ENCODE peak calls at places on chromosome 18, in four cellular contexts. One of them, this sample, is unnamed.

GRCh38 chr18:79583426-79583825 is 96.2 kb upstream of the CTDP1 start:
- DNase-seq in HCT116: no peak
- DNase-seq in K562: no peak
- DNase-seq in HepG2: no peak
- DNase-seq in this sample: no peak

GRCh38 chr18:13517369-13517768 is 209.0 kb downstream of the FAM210A start:
- DNase-seq in HCT116: no peak
- DNase-seq in K562: no peak
- DNase-seq in HepG2: no peak
- DNase-seq in this sample: no peak

GRCh38 chr18:13545955-13546354 is 180.4 kb downstream of the FAM210A start:
- DNase-seq in HCT116: no peak
- DNase-seq in K562: no peak
- DNase-seq in HepG2: no peak
- DNase-seq in this sample: no peak

GRCh38 chr18:50805732-50806131 is 14.1 kb downstream of the MRO start:
- DNase-seq in HCT116: no peak
- DNase-seq in K562: no peak
- DNase-seq in HepG2: no peak
- DNase-seq in this sample: no peak

GRCh38 chr18:31648966-31649429 is 35.4 kb downstream of the B4GALT6 start:
- DNase-seq in HCT116: peak; percentile 78
- DNase-seq in K562: no peak
- DNase-seq in HepG2: peak; percentile 13
- DNase-seq in this sample: peak; percentile 27

GRCh38 chr18:47215554-47216138 is 35.8 kb downstream of the SKOR2 start:
- DNase-seq in HCT116: peak; percentile 55
- DNase-seq in K562: peak; percentile 17
- DNase-seq in HepG2: peak; percentile 44
- DNase-seq in this sample: no peak

GRCh38 chr18:74303306-74303705 is 11.5 kb upstream of the CYB5A start:
- DNase-seq in HCT116: no peak
- DNase-seq in K562: no peak
- DNase-seq in HepG2: no peak
- DNase-seq in this sample: no peak

GRCh38 chr18:903703-904102 is 968 bp upstream of the ADCYAP1 start:
- DNase-seq in HCT116: no peak
- DNase-seq in K562: peak; percentile 75
- DNase-seq in HepG2: no peak
- DNase-seq in this sample: no peak

GRCh38 chr18:6576706-6577375 is 152.7 kb upstream of the ARHGAP28 start:
- DNase-seq in HCT116: no peak
- DNase-seq in K562: no peak
- DNase-seq in HepG2: no peak
- DNase-seq in this sample: no peak

GRCh38 chr18:35389095-35389618 is 12.0 kb upstream of the ZNF396 start:
- DNase-seq in HCT116: no peak
- DNase-seq in K562: no peak
- DNase-seq in HepG2: no peak
- DNase-seq in this sample: no peak

GRCh38 chr18:48975817-48976649 is 25.3 kb upstream of the SMAD7 start:
- DNase-seq in HCT116: no peak
- DNase-seq in K562: peak; percentile 93
- DNase-seq in HepG2: no peak
- DNase-seq in this sample: no peak

GRCh38 chr18:27366151-27366550 is 181.0 kb upstream of the CHST9 start:
- DNase-seq in HCT116: no peak
- DNase-seq in K562: no peak
- DNase-seq in HepG2: no peak
- DNase-seq in this sample: no peak

GRCh38 chr18:65821890-65822289 is 71.1 kb downstream of the CDH7 start:
- DNase-seq in HCT116: no peak
- DNase-seq in K562: no peak
- DNase-seq in HepG2: no peak
- DNase-seq in this sample: no peak

DNA sequence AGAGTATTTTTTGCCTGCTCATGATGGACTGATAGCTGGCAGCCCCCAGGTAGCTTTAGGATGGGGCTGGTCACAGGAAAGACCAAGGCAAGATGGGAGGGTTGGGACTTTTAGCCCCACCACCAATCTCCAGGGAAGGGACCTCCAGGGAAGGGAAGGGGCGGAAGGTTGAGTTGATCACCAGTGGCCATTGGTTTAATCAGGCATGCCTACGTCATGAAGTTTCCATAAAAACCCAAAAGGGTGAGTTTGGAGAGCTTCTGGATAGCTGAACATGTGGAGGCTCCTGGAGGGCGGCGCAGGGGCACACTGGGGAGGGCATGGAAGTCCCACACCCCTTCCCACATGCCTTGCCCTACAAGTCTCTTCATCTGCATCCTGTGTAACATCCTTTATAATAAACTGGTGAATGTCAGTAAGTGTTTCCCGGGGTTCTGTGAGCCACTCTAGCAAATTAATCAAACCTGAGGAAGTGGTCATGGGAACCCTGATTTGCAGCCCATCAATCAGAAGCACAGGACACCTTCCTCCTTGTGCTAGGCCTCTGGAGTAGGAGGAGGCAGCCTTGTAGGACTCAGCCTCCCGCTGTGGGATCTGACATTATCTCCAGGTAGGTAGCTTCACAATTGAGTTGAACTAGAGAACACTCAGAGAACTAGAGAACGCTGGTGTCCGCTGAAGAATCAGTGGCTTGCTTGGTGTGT is 30.3 kb downstream of the RAB31 start:
- DNase-seq in HCT116: no peak
- DNase-seq in K562: no peak
- DNase-seq in HepG2: no peak
- DNase-seq in this sample: no peak
- H3K27ac ChIP-seq in HCT116: no peak overlapping the region
- H3K27ac ChIP-seq in K562: no peak overlapping the region
- H3K27ac ChIP-seq in HepG2: no peak overlapping the region
- H3K27ac ChIP-seq in this sample: peak overlapping the region; percentile 99

DNA sequence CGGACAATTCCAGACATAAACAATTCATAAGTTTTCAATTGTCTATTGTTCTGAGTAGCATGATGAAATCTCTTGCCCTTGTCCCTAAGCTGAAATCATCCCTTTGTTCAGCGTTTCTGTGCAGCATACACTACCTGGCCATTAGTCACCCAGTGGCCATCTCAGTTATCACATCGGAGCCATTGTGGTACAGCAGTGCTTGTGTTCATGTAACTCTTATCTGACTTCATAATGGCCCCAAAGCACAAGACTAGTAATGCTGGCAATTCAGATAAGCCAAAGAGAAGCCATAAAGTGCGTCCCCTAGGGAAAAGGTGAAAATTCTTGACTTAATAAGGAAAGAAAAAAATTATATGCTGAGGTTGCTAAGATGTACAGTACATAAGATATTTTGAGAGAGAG is 127.2 kb downstream of the FHOD3 start:
- DNase-seq in HCT116: peak; percentile 29
- DNase-seq in K562: peak; percentile 48
- DNase-seq in HepG2: peak; percentile 6
- DNase-seq in this sample: no peak
- TF ChIP-seq CTCF in HCT116: peak; percentile 36
- TF ChIP-seq CTCF in K562: no peak
- TF ChIP-seq CTCF in HepG2: no peak
- TF ChIP-seq CTCF in this sample: no peak

GRCh38 chr18:72107647-72108046 is 436.5 kb downstream of the CBLN2 start:
- DNase-seq in HCT116: no peak
- DNase-seq in K562: no peak
- DNase-seq in HepG2: no peak
- DNase-seq in this sample: no peak
- TF ChIP-seq TCF7L2 in HCT116: no peak
- TF ChIP-seq TCF7L2 in K562: no peak
- TF ChIP-seq TCF7L2 in HepG2: no peak
- TF ChIP-seq TCF7L2 in this sample: peak; percentile 85

GRCh38 chr18:67133669-67134068 is 382.9 kb downstream of the DSEL start:
- DNase-seq in HCT116: no peak
- DNase-seq in K562: no peak
- DNase-seq in HepG2: no peak
- DNase-seq in this sample: no peak
- H3K27ac ChIP-seq in HCT116: no peak overlapping the region
- H3K27ac ChIP-seq in K562: no peak overlapping the region
- H3K27ac ChIP-seq in HepG2: no peak overlapping the region
- H3K27ac ChIP-seq in this sample: no peak overlapping the region

GRCh38 chr18:2891526-2892431 is 45.0 kb downstream of the EMILIN2 start:
- DNase-seq in HCT116: no peak
- DNase-seq in K562: no peak
- DNase-seq in HepG2: no peak
- DNase-seq in this sample: no peak

GRCh38 chr18:2893056-2893455 is 46.2 kb downstream of the EMILIN2 start:
- DNase-seq in HCT116: no peak
- DNase-seq in K562: no peak
- DNase-seq in HepG2: no peak
- DNase-seq in this sample: no peak

GRCh38 chr18:2889761-2890192 is 43.0 kb downstream of the EMILIN2 start:
- DNase-seq in HCT116: no peak
- DNase-seq in K562: no peak
- DNase-seq in HepG2: peak; percentile 33
- DNase-seq in this sample: no peak

GRCh38 chr18:2893676-2894075 is 46.9 kb downstream of the EMILIN2 start:
- DNase-seq in HCT116: no peak
- DNase-seq in K562: no peak
- DNase-seq in HepG2: no peak
- DNase-seq in this sample: no peak

GRCh38 chr18:2890606-2891005 is 43.8 kb downstream of the EMILIN2 start:
- DNase-seq in HCT116: no peak
- DNase-seq in K562: no peak
- DNase-seq in HepG2: no peak
- DNase-seq in this sample: no peak
- TF ChIP-seq CTCF in HCT116: no peak
- TF ChIP-seq CTCF in K562: no peak
- TF ChIP-seq CTCF in HepG2: no peak
- TF ChIP-seq CTCF in this sample: no peak

DNA sequence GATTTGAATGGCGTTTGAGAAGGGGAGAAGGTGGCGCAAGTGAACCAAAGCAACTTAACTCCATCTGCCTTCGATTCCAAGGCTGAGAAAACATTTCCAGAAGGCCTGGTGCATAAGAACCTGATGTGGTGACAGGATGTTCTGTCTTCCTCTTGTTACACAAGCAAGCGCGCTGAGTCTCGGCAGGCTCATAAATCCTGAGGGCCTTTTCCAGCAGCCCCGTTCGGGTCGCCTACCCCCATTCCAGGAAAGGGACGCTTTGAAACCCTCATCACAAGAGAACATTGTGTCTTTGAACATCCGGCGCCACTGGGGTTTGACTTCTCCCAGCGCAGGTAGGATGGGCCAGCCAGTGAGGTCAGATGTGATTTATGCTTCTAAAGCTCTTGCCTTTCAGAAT is 403.5 kb downstream of the SETBP1 start:
- DNase-seq in HCT116: no peak
- DNase-seq in K562: no peak
- DNase-seq in HepG2: no peak
- DNase-seq in this sample: no peak
- TF ChIP-seq TCF7L2 in HCT116: no peak
- TF ChIP-seq TCF7L2 in K562: no peak
- TF ChIP-seq TCF7L2 in HepG2: no peak
- TF ChIP-seq TCF7L2 in this sample: no peak

GRCh38 chr18:62312851-62313250 is 12.3 kb upstream of the TNFRSF11A start:
- DNase-seq in HCT116: no peak
- DNase-seq in K562: no peak
- DNase-seq in HepG2: no peak
- DNase-seq in this sample: no peak
- H3K27ac ChIP-seq in HCT116: no peak overlapping the region
- H3K27ac ChIP-seq in K562: no peak overlapping the region
- H3K27ac ChIP-seq in HepG2: no peak overlapping the region
- H3K27ac ChIP-seq in this sample: no peak overlapping the region